ENCODE peak calls at places on chromosomes 13 and 19, in eight cellular contexts. B is pons; S is NCI-H1694 treated with DMSO at 0.1 percent for 48 hours; P is frontal cortex; Y is stimulated activated CD4-positive, alpha-beta T cell treated with anti-CD3 and anti-CD28 coated beads, Interleukin-4, amount 100 ng/mL, for 4 hours; U is spleen; I is PC-3; V is G401. T is an unnamed sample.

GRCh38 chr13:79867248-79867647 is 386.3 kb downstream of the NDFIP2 start:
- DNase-seq in B (no peak), S (no peak), P (no peak), Y (no peak), U (no peak), I (no peak), V (no peak), T (no peak)

GRCh38 chr13:61136101-61136500 is 279.5 kb downstream of the PCDH20 start:
- DNase-seq in B (no peak), S (no peak), P (no peak), Y (no peak), U (no peak), I (no peak), V (no peak), T (no peak)

GRCh38 chr13:28488376-28489005 is 6.4 kb downstream of the FLT1 start:
- DNase-seq in B (no peak), S (no peak), P (no peak), Y (no peak), U (no peak), I (no peak), V (no peak), T (no peak)

GRCh38 chr13:79593611-79594275 is 112.8 kb downstream of the NDFIP2 start:
- DNase-seq in B (peak), S (no peak), P (no peak), Y (no peak), U (no peak), I (peak), V (no peak), T (no peak)

GRCh38 chr19:35118268-35119026 is 2.8 kb downstream of the FXYD3 start:
- DNase-seq in B (no peak), S (no peak), P (no peak), Y (no peak), U (no peak), I (no peak), V (no peak), T (no peak)

GRCh38 chr13:48178126-48178525 is 54.9 kb upstream of the ITM2B start:
- DNase-seq in B (no peak), S (no peak), P (no peak), Y (no peak), U (no peak), I (no peak), V (no peak), T (no peak)

GRCh38 chr19:36489139-36489919 is at the start of gene ZNF566:
- DNase-seq in B (peak), S (peak), P (peak), Y (peak), U (peak), I (peak), V (peak), T (peak)

GRCh38 chr13:24741016-24741662 is 22.8 kb upstream of the RNF17 start:
- DNase-seq in B (no peak), S (no peak), P (no peak), Y (no peak), U (no peak), I (no peak), V (no peak), T (no peak)

GRCh38 chr13:60453490-60453889 is 56.5 kb downstream of the TDRD3 start:
- DNase-seq in B (no peak), S (no peak), P (no peak), Y (no peak), U (no peak), I (peak), V (no peak), T (no peak)

GRCh38 chr19:49071860-49072547 is 495 bp downstream of the KCNA7 start:
- DNase-seq in B (no peak), S (no peak), P (no peak), Y (no peak), U (no peak), I (no peak), V (no peak), T (no peak)

GRCh38 chr19:18156841-18157464 is 4.0 kb downstream of the PIK3R2 start:
- DNase-seq in B (peak), S (peak), P (peak), Y (no peak), U (peak), I (peak), V (peak), T (no peak)

GRCh38 chr13:51764184-51765141 is 39.5 kb downstream of the DHRS12 start:
- DNase-seq in B (peak), S (no peak), P (no peak), Y (peak), U (no peak), I (peak), V (peak), T (peak)

GRCh38 chr13:24894277-24894971 is 130.5 kb downstream of the RNF17 start:
- DNase-seq in B (no peak), S (no peak), P (no peak), Y (no peak), U (no peak), I (no peak), V (no peak), T (no peak)

GRCh38 chr19:16445238-16446107 is 26.3 kb downstream of the EPS15L1 start:
- DNase-seq in B (no peak), S (no peak), P (no peak), Y (no peak), U (peak), I (peak), V (no peak), T (no peak)

GRCh38 chr13:44292545-44292944 is 81.1 kb upstream of the SERP2 start:
- DNase-seq in B (no peak), S (no peak), P (no peak), Y (no peak), U (no peak), I (no peak), V (no peak), T (no peak)

GRCh38 chr13:47459512-47459911 is 541.6 kb downstream of the SUCLA2 start:
- DNase-seq in B (peak), S (no peak), P (no peak), Y (no peak), U (no peak), I (peak), V (no peak), T (no peak)

T was measured in stimulated activated naive CD4-positive, alpha-beta T cell treated with Interleukin-2 at 50 U/mL for 16 hours.